ENCODE peak calls at places on chromosomes 1 and 21, in four cellular contexts. L is NT2/D1; N is CD4-positive, alpha-beta memory T cell; Z is lower lobe of right lung. A is an unnamed sample.

GRCh38 chr1:235902638-235903542 is 36.2 kb upstream of the LYST start:
- DNase-seq in L (no peak), N (no peak), Z (peak; percentile 77), A (no peak)

GRCh38 chr1:46466477-46467182 is 23.0 kb upstream of the DMBX1 start:
- DNase-seq in L (peak; percentile 76), N (no peak), Z (no peak), A (no peak)

GRCh38 chr1:201982082-201982922 is at the start of gene RNPEP:
- DNase-seq in L (peak; percentile 33), N (peak; percentile 50), Z (peak; percentile 84), A (peak; percentile 28)

GRCh38 chr1:64139877-64140276 is 63.5 kb upstream of the UBE2U start:
- DNase-seq in L (no peak), N (no peak), Z (no peak), A (no peak)

GRCh38 chr1:67162954-67163353 is 3.3 kb upstream of the IL23R start:
- DNase-seq in L (no peak), N (no peak), Z (no peak), A (no peak)

GRCh38 chr21:45550552-45551210 is 8.4 kb upstream of the SLC19A1 start:
- DNase-seq in L (no peak), N (peak; percentile 37), Z (peak; percentile 65), A (peak; percentile 98)

GRCh38 chr21:33266784-33267135 is 593 bp downstream of the IL10RB start:
- DNase-seq in L (no peak), N (no peak), Z (no peak), A (peak; percentile 53)

GRCh38 chr1:22349302-22350043 is 102.2 kb upstream of the ZBTB40 start:
- DNase-seq in L (no peak), N (no peak), Z (no peak), A (no peak)

GRCh38 chr1:53076721-53077598 is 14.9 kb downstream of the PODN start:
- DNase-seq in L (no peak), N (no peak), Z (peak; percentile 41), A (no peak)

GRCh38 chr1:19661721-19662228 is 2.9 kb upstream of the HTR6 start:
- DNase-seq in L (no peak), N (peak; percentile 64), Z (no peak), A (no peak)

GRCh38 chr1:37692834-37693175 is 489 bp downstream of the CDCA8 start:
- DNase-seq in L (no peak), N (no peak), Z (no peak), A (no peak)

GRCh38 chr1:65265296-65266271 is 43.8 kb upstream of the DNAJC6 start:
- DNase-seq in L (peak; percentile 83), N (peak; percentile 32), Z (no peak), A (no peak)

GRCh38 chr1:2091611-2092604 is 41.7 kb downstream of the PRKCZ start:
- DNase-seq in L (peak; percentile 11), N (peak; percentile 25), Z (no peak), A (peak; percentile 35)

GRCh38 chr1:23916209-23917131 is 3.3 kb upstream of the CNR2 start:
- DNase-seq in L (peak; percentile 66), N (peak; percentile 16), Z (peak; percentile 80), A (peak; percentile 96)

GRCh38 chr1:14625587-14626447 is 27.3 kb downstream of the KAZN start:
- DNase-seq in L (no peak), N (no peak), Z (no peak), A (no peak)

GRCh38 chr1:197733324-197733723 is 42.0 kb downstream of the DENND1B start:
- DNase-seq in L (no peak), N (no peak), Z (no peak), A (no peak)

GRCh38 chr1:184691719-184692324 is 62.8 kb downstream of the EDEM3 start:
- DNase-seq in L (peak; percentile 52), N (no peak), Z (no peak), A (peak; percentile 36)

GRCh38 chr1:82377201-82377884 is 576.6 kb downstream of the ADGRL2 start:
- DNase-seq in L (no peak), N (no peak), Z (no peak), A (no peak)

GRCh38 chr1:69305621-69306020 is 262.1 kb upstream of the LRRC7 start:
- DNase-seq in L (peak; percentile 38), N (no peak), Z (no peak), A (no peak)

GRCh38 chr1:59526240-59526639 is 229.3 kb downstream of the FGGY start:
- DNase-seq in L (no peak), N (no peak), Z (no peak), A (no peak)

GRCh38 chr1:201426395-201427310 is 5.1 kb upstream of the TNNI1 start:
- DNase-seq in L (no peak), N (no peak), Z (no peak), A (peak; percentile 67)

GRCh38 chr1:36843906-36844610 is 190.3 kb downstream of the GRIK3 start:
- DNase-seq in L (no peak), N (no peak), Z (peak; percentile 36), A (no peak)

GRCh38 chr1:27397749-27398148 is 5.3 kb downstream of the GPR3 start:
- DNase-seq in L (no peak), N (no peak), Z (no peak), A (no peak)

GRCh38 chr1:209667103-209667502 is 8.1 kb upstream of the G0S2 start:
- DNase-seq in L (no peak), N (no peak), Z (no peak), A (no peak)

GRCh38 chr1:76764638-76765572 is 102.4 kb upstream of the ST6GALNAC5 start:
- DNase-seq in L (no peak), N (no peak), Z (peak; percentile 37), A (no peak)

GRCh38 chr1:81023187-81023724 is 777.5 kb upstream of the ADGRL2 start:
- DNase-seq in L (no peak), N (no peak), Z (no peak), A (no peak)

GRCh38 chr1:240577095-240577494 is 34.9 kb downstream of the GREM2 start:
- DNase-seq in L (no peak), N (no peak), Z (no peak), A (no peak)

GRCh38 chr1:41455479-41456271 is 28.8 kb downstream of the EDN2 start:
- DNase-seq in L (no peak), N (no peak), Z (no peak), A (no peak)

GRCh38 chr1:205144751-205145150 is 23.0 kb upstream of the RBBP5 start:
- DNase-seq in L (no peak), N (no peak), Z (no peak), A (no peak)

GRCh38 chr1:14924012-14924452 is 229.5 kb upstream of the TMEM51 start:
- DNase-seq in L (no peak), N (peak; percentile 3), Z (peak; percentile 89), A (peak; percentile 56)

GRCh38 chr21:27306821-27307746 is 340.2 kb upstream of the ADAMTS5 start:
- DNase-seq in L (no peak), N (no peak), Z (no peak), A (no peak)

GRCh38 chr1:196405839-196406238 is 202.4 kb downstream of the KCNT2 start:
- DNase-seq in L (no peak), N (no peak), Z (no peak), A (no peak)